ENCODE peak calls at places on chromosomes 13 and 19, in four cellular contexts. One of them, this sample, is unnamed.

GRCh38 chr19:7705387-7706187 is 3.7 kb upstream of the FCER2 start:
- DNase-seq in EH: no peak
- DNase-seq in left lung: peak
- DNase-seq in WTC11: no peak
- DNase-seq in this sample: peak

GRCh38 chr19:53908933-53909415 is at the start of gene CACNG7:
- DNase-seq in left lung: no peak
- DNase-seq in EH: no peak
- DNase-seq in WTC11: peak
- DNase-seq in this sample: no peak

GRCh38 chr19:47507924-47508553 is 6.8 kb downstream of the NAPA start:
- DNase-seq in EH: no peak
- DNase-seq in left lung: peak
- DNase-seq in WTC11: no peak
- DNase-seq in this sample: no peak

GRCh38 chr13:114222461-114222968 is 12.2 kb upstream of the CDC16 start:
- DNase-seq in left lung: no peak
- DNase-seq in WTC11: no peak
- DNase-seq in EH: no peak
- DNase-seq in this sample: no peak

GRCh38 chr19:5587661-5588060 is 19.9 kb upstream of the TINCR start:
- DNase-seq in EH: no peak
- DNase-seq in WTC11: no peak
- DNase-seq in left lung: no peak
- DNase-seq in this sample: no peak

GRCh38 chr13:97308735-97309429 is 86.7 kb downstream of the MBNL2 start:
- DNase-seq in EH: peak
- DNase-seq in left lung: no peak
- DNase-seq in WTC11: no peak
- DNase-seq in this sample: no peak

GRCh38 chr19:54136086-54136863 is 1.3 kb upstream of the CNOT3 start:
- DNase-seq in WTC11: no peak
- DNase-seq in left lung: peak
- DNase-seq in EH: no peak
- DNase-seq in this sample: no peak

GRCh38 chr19:27793128-27793643 is 1419.8 kb downstream of the UQCRFS1 start:
- DNase-seq in WTC11: peak
- DNase-seq in left lung: peak
- DNase-seq in EH: peak
- DNase-seq in this sample: peak

GRCh38 chr19:29682236-29682895 is 17.1 kb downstream of the PLEKHF1 start:
- DNase-seq in left lung: peak
- DNase-seq in EH: no peak
- DNase-seq in WTC11: no peak
- DNase-seq in this sample: no peak